ENCODE peak calls at places on chromosome 4, in nine cellular contexts. W, Y, D, P, J, F, O, U and L are unnamed samples.

GRCh38 chr4:75726577-75726976 is 2.2 kb downstream of the USO1 start:
- DNase-seq in Y (peak; percentile 50), P (no peak), O (no peak), W (no peak), J (no peak), D (no peak), F (no peak), U (no peak), L (no peak)

GRCh38 chr4:76780781-76781697 is 116.9 kb downstream of the SOWAHB start:
- DNase-seq in U (no peak), P (no peak), O (no peak), D (no peak), J (no peak), F (no peak), W (no peak), Y (no peak), L (no peak)

GRCh38 chr4:127601029-127601428 is 31.7 kb upstream of the INTU start:
- DNase-seq in P (no peak), F (no peak), O (no peak), D (no peak), Y (no peak), J (no peak), U (no peak), W (no peak), L (no peak)

GRCh38 chr4:84737656-84738055 is 154.7 kb downstream of the CDS1 start:
- DNase-seq in F (no peak), D (no peak), U (no peak), O (no peak), Y (no peak), J (no peak), P (no peak), W (no peak), L (no peak)

GRCh38 chr4:112748352-112748900 is 111.5 kb downstream of the LARP7 start:
- DNase-seq in P (no peak), D (no peak), J (no peak), F (no peak), O (no peak), U (no peak), W (no peak), Y (no peak), L (no peak)

GRCh38 chr4:4502694-4503311 is 39.0 kb downstream of the STX18 start:
- DNase-seq in D (no peak), U (no peak), O (no peak), P (no peak), Y (no peak), W (no peak), F (no peak), J (no peak), L (no peak)

GRCh38 chr4:82217986-82218715 is 155.6 kb downstream of the HNRNPD start:
- DNase-seq in U (no peak), Y (no peak), P (no peak), D (peak; percentile 25), W (no peak), F (no peak), J (no peak), O (no peak), L (no peak)

GRCh38 chr4:141845901-141846300 is 209.5 kb downstream of the IL15 start:
- DNase-seq in Y (no peak), J (no peak), U (no peak), F (no peak), W (no peak), D (no peak), P (no peak), O (no peak), L (no peak)

GRCh38 chr4:7074423-7074822 is 6.6 kb upstream of the GRPEL1 start:
- DNase-seq in F (no peak), Y (no peak), W (no peak), U (no peak), J (no peak), D (no peak), P (no peak), O (no peak), L (no peak)

GRCh38 chr4:38876636-38877035 is 9.0 kb downstream of the FAM114A1 start:
- DNase-seq in P (no peak), F (no peak), O (no peak), W (no peak), U (no peak), J (no peak), D (no peak), Y (no peak), L (no peak)

GRCh38 chr4:38872620-38873019 is 5.0 kb downstream of the FAM114A1 start:
- DNase-seq in Y (no peak), D (no peak), J (no peak), U (no peak), P (peak; percentile 88), W (peak; percentile 30), F (no peak), O (no peak), L (no peak)

GRCh38 chr4:38871593-38871992 is 4.0 kb downstream of the FAM114A1 start:
- DNase-seq in Y (no peak), W (no peak), O (no peak), D (no peak), F (no peak), P (no peak), U (no peak), J (no peak), L (no peak)

GRCh38 chr4:38870098-38870850 is 2.7 kb downstream of the FAM114A1 start:
- DNase-seq in D (no peak), U (no peak), J (no peak), F (no peak), Y (no peak), W (no peak), P (peak; percentile 70), O (no peak), L (no peak)

GRCh38 chr4:38873290-38873949 is 5.8 kb downstream of the FAM114A1 start:
- DNase-seq in U (no peak), P (no peak), O (no peak), Y (no peak), J (no peak), W (no peak), D (no peak), F (no peak), L (no peak)
- TF ChIP-seq CTCF in U (no peak), P (peak; percentile 7), O (no peak), Y (no peak), J (no peak), W (no peak), D (no peak), F (no peak), L (no peak)

GRCh38 chr4:150591284-150591874 is 9.4 kb downstream of the MAB21L2 start:
- DNase-seq in F (no peak), Y (no peak), J (no peak), W (no peak), U (no peak), D (peak; percentile 63), O (no peak), P (no peak), L (no peak)
- TF ChIP-seq CTCF in F (no peak), Y (no peak), J (no peak), W (no peak), U (no peak), D (no peak), O (no peak), P (no peak), L (no peak)

GRCh38 chr4:53608649-53609048 is 17.4 kb upstream of the LNX1 start:
- DNase-seq in J (no peak), P (no peak), O (no peak), Y (peak; percentile 50), D (no peak), F (no peak), W (no peak), U (no peak), L (no peak)

GRCh38 chr4:53602390-53602789 is 11.1 kb upstream of the LNX1 start:
- DNase-seq in J (no peak), U (no peak), O (no peak), P (no peak), D (no peak), F (no peak), W (no peak), Y (peak; percentile 55), L (no peak)

GRCh38 chr4:53608242-53608641 is 17.0 kb upstream of the LNX1 start:
- DNase-seq in P (no peak), F (no peak), Y (no peak), O (no peak), D (no peak), U (no peak), W (no peak), J (no peak), L (no peak)

GRCh38 chr4:53601251-53601764 is 10.0 kb upstream of the LNX1 start:
- DNase-seq in Y (peak; percentile 89), J (no peak), P (no peak), U (peak; percentile 24), O (no peak), F (no peak), W (peak; percentile 67), D (peak; percentile 68), L (peak; percentile 9)

DNA sequence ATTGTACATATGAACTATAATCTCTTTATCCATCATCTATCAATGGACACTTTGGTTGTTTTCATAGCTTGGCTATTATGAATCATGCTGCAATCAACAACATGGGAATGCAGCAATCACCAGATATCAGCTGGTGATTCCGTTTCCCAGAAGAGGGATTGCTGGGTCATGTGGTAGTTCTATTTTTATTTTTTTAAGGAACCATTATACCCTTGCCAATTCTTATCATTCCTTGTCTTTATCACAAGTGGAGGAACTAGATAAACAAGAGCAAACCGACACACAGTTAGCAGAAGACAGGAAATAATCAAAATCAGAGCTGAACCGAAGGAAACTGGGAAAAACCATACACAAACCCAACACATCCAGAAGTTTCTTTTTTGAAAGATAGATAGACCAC is 14.5 kb upstream of the LNX1 start:
- DNase-seq in U (no peak), P (no peak), W (no peak), F (no peak), D (no peak), O (no peak), Y (no peak), J (no peak), L (no peak)
- TF ChIP-seq CTCF in U (no peak), P (no peak), W (no peak), F (no peak), D (no peak), O (no peak), Y (no peak), J (no peak), L (no peak)

DNA sequence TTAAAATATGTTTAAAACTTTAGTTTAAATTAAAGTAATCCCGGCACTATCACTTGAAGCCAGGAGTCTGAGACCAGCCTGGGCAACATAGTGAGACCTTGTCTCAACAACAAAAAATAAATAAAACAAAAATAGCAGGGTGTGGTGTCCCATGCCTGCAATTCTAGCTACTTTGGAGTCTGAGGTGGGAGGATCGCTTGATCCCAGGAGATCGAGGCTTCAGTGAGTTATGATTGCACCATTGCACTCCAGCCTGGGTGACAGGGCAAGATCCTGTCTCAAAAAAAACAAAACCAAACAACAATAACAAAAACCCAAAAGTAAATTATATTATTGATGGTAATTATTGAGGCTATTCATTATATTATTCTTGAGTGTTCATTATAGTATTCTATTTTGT is 9.9 kb upstream of the PDLIM5 start:
- DNase-seq in J (no peak), O (no peak), F (no peak), P (no peak), Y (no peak), W (no peak), D (no peak), U (no peak), L (no peak)
- TF ChIP-seq CTCF in J (no peak), O (no peak), F (no peak), P (no peak), Y (no peak), W (no peak), D (no peak), U (no peak), L (no peak)

GRCh38 chr4:80335554-80336358 is at the start of gene CFAP299:
- DNase-seq in U (peak; percentile 86), W (peak; percentile 82), Y (no peak), O (peak; percentile 75), F (peak; percentile 83), P (peak; percentile 74), J (peak; percentile 48), D (peak; percentile 89), L (peak; percentile 74)
- TF ChIP-seq CTCF in U (peak; percentile 60), W (no peak), Y (peak; percentile 48), O (peak; percentile 31), F (peak; percentile 38), P (peak; percentile 60), J (peak; percentile 44), D (peak; percentile 45), L (peak; percentile 67)